ENCODE peak calls at places on chromosomes 3 and 15, in six cellular contexts. U is IMR-90, O is A549, G is K562, M is HepG2, F is SK-N-SH. Z is an unnamed sample.

GRCh38 chr15:74867562-74868458 is 5.4 kb downstream of the SCAMP2 start:
- DNase-seq in F (no peak), U (no peak), O (no peak), G (no peak), M (no peak), Z (no peak)

GRCh38 chr15:58886921-58887320 is 46.6 kb downstream of the SLTM start:
- DNase-seq in O (no peak), M (no peak), F (no peak), U (no peak), G (no peak), Z (no peak)

GRCh38 chr3:15575446-15575845 is 25.9 kb downstream of the HACL1 start:
- DNase-seq in O (no peak), U (no peak), G (no peak), F (no peak), M (no peak), Z (no peak)

GRCh38 chr3:10365316-10365715 is 44.4 kb upstream of the SEC13 start:
- DNase-seq in M (no peak), F (no peak), G (no peak), O (no peak), U (no peak), Z (no peak)

GRCh38 chr3:42262525-42262924 is 3.5 kb downstream of the CCK start:
- DNase-seq in F (no peak), M (no peak), O (peak), U (peak), G (no peak), Z (no peak)

GRCh38 chr3:153023896-153024295 is 138.1 kb upstream of the RAP2B start:
- DNase-seq in O (no peak), U (no peak), F (no peak), M (no peak), G (peak), Z (no peak)

GRCh38 chr15:73986055-73986775 is 5.9 kb downstream of the STOML1 start:
- DNase-seq in G (no peak), U (no peak), O (no peak), M (no peak), F (peak), Z (no peak)

GRCh38 chr3:54965746-54966145 is 37.9 kb upstream of the LRTM1 start:
- DNase-seq in M (no peak), G (no peak), F (no peak), U (peak), O (no peak), Z (no peak)

GRCh38 chr3:33962383-33962782 is 164.0 kb downstream of the PDCD6IP start:
- DNase-seq in O (no peak), F (no peak), M (no peak), U (no peak), G (no peak), Z (no peak)

GRCh38 chr15:62691008-62691407 is 351.5 kb upstream of the TPM1 start:
- DNase-seq in M (no peak), O (no peak), G (no peak), U (no peak), F (no peak), Z (no peak)

GRCh38 chr3:115790759-115791158 is 167.4 kb downstream of the GAP43 start:
- DNase-seq in M (peak), F (peak), O (peak), G (peak), U (peak), Z (no peak)

GRCh38 chr3:146416366-146416765 is 53.0 kb downstream of the PLSCR2 start:
- DNase-seq in G (no peak), M (no peak), F (no peak), U (no peak), O (no peak), Z (no peak)

GRCh38 chr3:115494826-115495225 is 128.5 kb upstream of the GAP43 start:
- DNase-seq in F (no peak), M (no peak), G (no peak), U (no peak), O (no peak), Z (no peak)

GRCh38 chr3:67381667-67382272 is 272.6 kb downstream of the SUCLG2 start:
- DNase-seq in O (peak), F (peak), M (peak), U (peak), G (peak), Z (no peak)

GRCh38 chr3:115272036-115272824 is 125.1 kb upstream of the ZBTB20 start:
- DNase-seq in M (no peak), U (peak), O (no peak), F (peak), G (peak), Z (no peak)

GRCh38 chr15:42102646-42103235 is 8.4 kb upstream of the PLA2G4D start:
- DNase-seq in U (peak), M (no peak), O (no peak), G (no peak), F (no peak), Z (no peak)

GRCh38 chr3:122383915-122384697 is at the start of gene FAM162A:
- DNase-seq in F (peak), O (peak), G (peak), M (peak), U (peak), Z (peak)

GRCh38 chr15:43985976-43986375 is 159.2 kb downstream of the WDR76 start:
- DNase-seq in O (no peak), U (no peak), F (no peak), G (no peak), M (no peak), Z (no peak)

GRCh38 chr3:13419356-13420050 is 619 bp downstream of the NUP210 start:
- DNase-seq in M (no peak), F (peak), U (no peak), G (peak), O (peak), Z (no peak)

GRCh38 chr3:151301787-151302186 is 14.8 kb downstream of the GPR87 start:
- DNase-seq in O (no peak), M (no peak), F (no peak), G (no peak), U (peak), Z (no peak)
- TF ChIP-seq SMC3 in O (no peak), M (no peak), F (no peak), G (no peak), U (no peak), Z (no peak)

DNA sequence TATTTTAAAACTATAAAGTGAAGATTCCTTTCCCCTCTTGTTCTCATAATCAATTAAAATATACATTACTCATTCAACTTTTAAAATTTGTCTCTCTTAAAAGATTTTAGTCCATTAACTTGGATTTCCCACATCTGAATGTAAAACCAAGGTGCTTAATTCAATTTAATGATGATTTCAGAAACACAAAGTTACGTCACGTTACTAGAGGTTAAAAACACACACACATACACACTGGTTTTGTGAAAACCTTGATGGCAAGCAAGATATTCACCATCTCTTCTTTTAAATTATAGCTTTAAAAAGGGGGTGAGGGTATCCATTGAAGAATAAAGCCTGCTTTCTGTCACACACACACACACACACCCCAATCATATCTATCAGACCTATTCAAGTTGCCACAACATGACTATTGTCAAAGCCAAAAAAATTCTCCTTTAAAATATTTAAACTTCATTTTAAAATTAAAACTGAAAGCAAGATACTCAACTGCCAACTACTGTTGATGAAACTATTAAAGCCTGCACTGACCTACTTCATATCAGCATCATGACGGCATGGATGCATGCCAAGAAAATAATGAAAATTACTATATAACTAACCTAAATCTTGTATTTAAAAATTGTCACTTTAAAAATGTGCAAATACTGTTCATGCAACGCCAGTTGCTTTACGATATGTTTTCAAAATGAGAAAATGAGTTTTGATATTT is 2.1 kb downstream of the RFX7 start:
- DNase-seq in U (peak), F (no peak), G (no peak), M (no peak), O (no peak), Z (no peak)
- TF ChIP-seq SMC3 in U (no peak), F (no peak), G (no peak), M (no peak), O (no peak), Z (no peak)

GRCh38 chr3:82030932-82031331 is 269.5 kb upstream of the GBE1 start:
- DNase-seq in O (no peak), U (no peak), G (no peak), M (no peak), F (no peak), Z (no peak)
- TF ChIP-seq SMC3 in O (no peak), U (no peak), G (no peak), M (no peak), F (no peak), Z (no peak)

GRCh38 chr3:158845748-158846350 is 44.0 kb downstream of the MFSD1 start:
- DNase-seq in M (peak), G (peak), O (peak), F (peak), U (no peak), Z (no peak)
- TF ChIP-seq SMC3 in M (peak), G (peak), O (peak), F (peak), U (peak), Z (peak)

DNA sequence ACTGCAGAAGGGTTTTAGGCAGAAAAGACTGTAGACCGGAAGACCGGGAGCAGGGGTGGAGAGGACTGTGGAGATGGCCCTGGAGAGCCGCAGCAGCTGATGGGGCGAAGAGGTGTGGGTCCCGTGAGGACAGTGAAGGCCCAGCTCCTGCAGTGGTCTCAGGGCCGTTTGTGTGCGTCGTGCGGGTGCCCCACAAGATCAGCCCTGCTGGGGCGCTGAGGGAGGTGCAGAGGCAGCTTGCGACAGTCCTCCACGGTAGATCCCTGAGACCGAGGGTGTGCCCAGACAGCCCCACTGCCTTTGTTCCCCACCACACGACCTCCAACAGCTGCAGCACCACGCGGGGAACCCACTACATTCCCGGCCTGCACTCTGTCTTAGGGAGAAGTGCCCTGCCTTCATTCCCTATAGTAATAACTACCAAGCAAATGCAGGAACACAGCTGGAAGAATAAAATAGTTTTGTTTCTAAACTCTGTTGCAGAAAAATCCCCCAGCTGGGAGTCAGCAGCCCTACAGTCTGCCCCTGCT is 19.0 kb upstream of the CRABP1 start:
- DNase-seq in U (no peak), M (no peak), O (no peak), F (no peak), G (no peak), Z (no peak)
- TF ChIP-seq SMC3 in U (no peak), M (no peak), O (no peak), F (no peak), G (no peak), Z (no peak)

DNA sequence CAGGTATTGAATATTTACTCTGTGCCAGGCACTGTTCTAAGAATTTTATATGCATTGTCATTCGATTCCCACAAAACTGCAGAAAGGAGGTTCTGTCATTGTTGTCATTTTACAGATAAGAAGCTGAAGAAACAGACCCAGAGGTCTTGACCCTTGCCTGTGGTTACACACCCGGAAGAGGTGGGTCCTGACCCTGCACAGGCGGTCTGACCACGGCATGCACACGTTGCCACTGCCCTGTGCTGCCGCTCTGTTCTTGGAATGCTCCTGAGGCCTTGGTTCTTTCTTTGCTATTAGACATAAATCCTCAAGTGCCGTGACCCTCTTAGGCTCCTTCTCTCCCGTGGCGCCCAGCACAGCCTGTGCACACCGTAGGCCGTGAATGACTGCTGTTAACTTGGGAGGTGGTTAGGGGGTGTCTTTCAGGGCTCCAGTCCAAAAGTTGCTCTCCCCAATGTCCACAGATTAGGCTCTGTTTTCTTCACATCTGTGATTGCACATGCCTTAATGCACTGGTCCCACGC is 74.1 kb upstream of the PLXNA1 start:
- DNase-seq in O (no peak), G (peak), F (no peak), U (no peak), M (no peak), Z (no peak)
- TF ChIP-seq SMC3 in O (no peak), G (no peak), F (no peak), U (no peak), M (no peak), Z (no peak)

GRCh38 chr15:90873488-90873997 is 5.2 kb downstream of the FURIN start:
- DNase-seq in M (no peak), F (no peak), U (no peak), O (no peak), G (no peak), Z (no peak)

GRCh38 chr15:90873998-90874605 is 5.7 kb downstream of the FURIN start:
- DNase-seq in U (no peak), O (no peak), G (peak), M (peak), F (no peak), Z (no peak)

GRCh38 chr15:90871716-90872480 is 3.5 kb downstream of the FURIN start:
- DNase-seq in M (no peak), F (peak), G (peak), U (no peak), O (no peak), Z (no peak)

GRCh38 chr15:90871097-90871715 is 2.8 kb downstream of the FURIN start:
- DNase-seq in G (peak), F (peak), O (no peak), M (no peak), U (no peak), Z (no peak)

GRCh38 chr15:90872481-90873184 is 4.2 kb downstream of the FURIN start:
- DNase-seq in F (peak), U (peak), M (peak), G (peak), O (no peak), Z (no peak)
- TF ChIP-seq SMC3 in F (no peak), U (no peak), M (no peak), G (no peak), O (no peak), Z (peak)

Z was measured in GM12878.